ENCODE peak calls at places on chromosomes 2 and 18, in six cellular contexts. M is NCI-H1092 treated with DMSO at 0.1 percent for 48 hours; A is astrocyte of the spinal cord; V is epithelial cell of proximal tubule; P is activated T-cell treated with anti-CD3 and anti-CD28 coated beads for 24 hours; I is CD8-positive, alpha-beta memory T cell. K is an unnamed sample.

GRCh38 chr2:63189026-63189425 is 138.4 kb downstream of the OTX1 start:
- DNase-seq in M (no peak), A (peak), V (peak), P (no peak), I (no peak), K (peak)

GRCh38 chr18:34647251-34647650 is 62.8 kb upstream of the DTNA start:
- DNase-seq in M (no peak), A (no peak), V (no peak), P (no peak), I (no peak), K (no peak)

GRCh38 chr2:150081775-150082517 is 405.5 kb downstream of the RND3 start:
- DNase-seq in M (no peak), A (peak), V (no peak), P (no peak), I (no peak), K (no peak)

GRCh38 chr2:158936978-158937377 is 31.5 kb upstream of the TANC1 start:
- DNase-seq in M (no peak), A (peak), V (no peak), P (no peak), I (no peak), K (no peak)

GRCh38 chr2:20660506-20660905 is 6.4 kb upstream of the GDF7 start:
- DNase-seq in M (no peak), A (no peak), V (no peak), P (no peak), I (no peak), K (no peak)

GRCh38 chr2:71505770-71506140 is 52.4 kb downstream of the DYSF start:
- DNase-seq in M (no peak), A (no peak), V (no peak), P (no peak), I (no peak), K (no peak)

GRCh38 chr18:58136865-58137264 is 92.8 kb downstream of the NEDD4L start:
- DNase-seq in M (no peak), A (no peak), V (no peak), P (no peak), I (no peak), K (no peak)

GRCh38 chr2:204127238-204127637 is 190.7 kb downstream of the ICOS start:
- DNase-seq in M (no peak), A (peak), V (no peak), P (no peak), I (no peak), K (no peak)

GRCh38 chr2:70626254-70626990 is 72.8 kb upstream of the TGFA start:
- DNase-seq in M (no peak), A (no peak), V (no peak), P (no peak), I (no peak), K (no peak)

GRCh38 chr2:124024491-124025348 is at the start of gene CNTNAP5:
- DNase-seq in M (peak), A (peak), V (no peak), P (no peak), I (no peak), K (no peak)

GRCh38 chr18:13503839-13504238 is 222.5 kb downstream of the FAM210A start:
- DNase-seq in M (no peak), A (no peak), V (no peak), P (no peak), I (no peak), K (no peak)

GRCh38 chr2:77778917-77779316 is 256.7 kb upstream of the LRRTM4 start:
- DNase-seq in M (no peak), A (no peak), V (no peak), P (no peak), I (no peak), K (no peak)

GRCh38 chr2:231392431-231393148 is 2.9 kb upstream of the B3GNT7 start:
- DNase-seq in M (no peak), A (no peak), V (no peak), P (no peak), I (no peak), K (no peak)

GRCh38 chr2:190930411-190930810 is 49.8 kb downstream of the GLS start:
- DNase-seq in M (peak), A (no peak), V (no peak), P (no peak), I (no peak), K (no peak)

GRCh38 chr2:223613017-223613950 is 11.1 kb upstream of the SCG2 start:
- DNase-seq in M (peak), A (peak), V (peak), P (no peak), I (no peak), K (no peak)

GRCh38 chr2:64283641-64284371 is 139.6 kb upstream of the PELI1 start:
- DNase-seq in M (no peak), A (no peak), V (no peak), P (no peak), I (no peak), K (no peak)

GRCh38 chr2:178980815-178981214 is 69.1 kb downstream of the CCDC141 start:
- DNase-seq in M (no peak), A (no peak), V (no peak), P (no peak), I (no peak), K (no peak)

GRCh38 chr2:16200791-16201190 is 260.4 kb downstream of the MYCN start:
- DNase-seq in M (no peak), A (no peak), V (no peak), P (no peak), I (no peak), K (no peak)

GRCh38 chr18:8988262-8988871 is 114.1 kb upstream of the NDUFV2 start:
- DNase-seq in M (peak), A (peak), V (no peak), P (peak), I (peak), K (peak)

GRCh38 chr2:26555246-26556133 is 77.6 kb upstream of the OTOF start:
- DNase-seq in M (peak), A (no peak), V (no peak), P (no peak), I (no peak), K (no peak)

GRCh38 chr18:45253973-45254372 is 361.3 kb upstream of the SLC14A2 start:
- DNase-seq in M (no peak), A (no peak), V (no peak), P (no peak), I (no peak), K (no peak)

GRCh38 chr18:48950536-48951447 is at the start of gene SMAD7:
- DNase-seq in M (peak), A (peak), V (no peak), P (no peak), I (no peak), K (no peak)

GRCh38 chr2:15050483-15050882 is 418.0 kb downstream of the LRATD1 start:
- DNase-seq in M (peak), A (peak), V (no peak), P (no peak), I (no peak), K (no peak)

GRCh38 chr18:25672490-25672889 is 320.5 kb upstream of the ZNF521 start:
- DNase-seq in M (no peak), A (no peak), V (no peak), P (no peak), I (no peak), K (no peak)

GRCh38 chr18:378039-378438 is 110.2 kb upstream of the THOC1 start:
- DNase-seq in M (no peak), A (no peak), V (no peak), P (no peak), I (no peak), K (no peak)

GRCh38 chr2:75403991-75404428 is 156.7 kb downstream of the EVA1A start:
- DNase-seq in M (peak), A (peak), V (no peak), P (no peak), I (no peak), K (no peak)

GRCh38 chr2:145906356-145906755 is 1386.4 kb upstream of the ZEB2 start:
- DNase-seq in M (no peak), A (no peak), V (peak), P (no peak), I (no peak), K (no peak)

GRCh38 chr2:203330434-203330833 is 2.2 kb downstream of the ABI2 start:
- DNase-seq in M (no peak), A (peak), V (no peak), P (no peak), I (no peak), K (no peak)

GRCh38 chr2:240410808-240411207 is 24.7 kb upstream of the GPC1 start:
- DNase-seq in M (no peak), A (no peak), V (no peak), P (no peak), I (no peak), K (no peak)

GRCh38 chr2:148899638-148900318 is 24.8 kb downstream of the KIF5C start:
- DNase-seq in M (peak), A (no peak), V (no peak), P (no peak), I (no peak), K (no peak)

GRCh38 chr2:152743004-152743403 is 24.6 kb downstream of the ARL6IP6 start:
- DNase-seq in M (no peak), A (no peak), V (no peak), P (no peak), I (no peak), K (no peak)

GRCh38 chr2:121825003-121825950 is 69.8 kb downstream of the TSN start:
- DNase-seq in M (peak), A (no peak), V (no peak), P (no peak), I (no peak), K (no peak)

GRCh38 chr2:32773409-32773808 is 145.6 kb downstream of the TTC27 start:
- DNase-seq in M (no peak), A (no peak), V (no peak), P (no peak), I (no peak), K (peak)

GRCh38 chr18:2654828-2655152 is 736 bp upstream of the SMCHD1 start:
- DNase-seq in M (peak), A (no peak), V (no peak), P (no peak), I (peak), K (no peak)

GRCh38 chr2:61822255-61822654 is 31.6 kb downstream of the FAM161A start:
- DNase-seq in M (no peak), A (no peak), V (no peak), P (no peak), I (no peak), K (no peak)

GRCh38 chr2:54106631-54107454 is 8.6 kb upstream of the ACYP2 start:
- DNase-seq in M (peak), A (peak), V (no peak), P (peak), I (no peak), K (peak)

GRCh38 chr18:3611313-3612038 is 161.5 kb downstream of the TGIF1 start:
- DNase-seq in M (no peak), A (no peak), V (no peak), P (no peak), I (no peak), K (no peak)

K was measured in NK-92 treated with Interleukin-12 subunit alpha and Interleukin-12 subunit beta, amount 100 ng/mL, for 24 hours.